ENCODE peak calls at places on chromosome 2, in six cellular contexts. W is fibroblast of lung, S is K562, Z is upper lobe of right lung, Q is PC-9, L is psoas muscle. A is an unnamed sample.

GRCh38 chr2:182682210-182682609 is 33.8 kb upstream of the DNAJC10 start:
- DNase-seq in W (no peak), Z (no peak), Q (no peak), L (no peak), S (no peak), A (no peak)

GRCh38 chr2:148794558-148794957 is 80.5 kb upstream of the KIF5C start:
- DNase-seq in Q (peak; percentile 48), Z (no peak), S (no peak), L (no peak), W (peak; percentile 36), A (peak; percentile 43)

GRCh38 chr2:63614448-63614968 is 25.7 kb downstream of the MDH1 start:
- DNase-seq in Z (no peak), Q (peak; percentile 96), S (no peak), L (no peak), W (no peak), A (peak; percentile 75)

GRCh38 chr2:120654383-120655134 is 81.1 kb upstream of the GLI2 start:
- DNase-seq in W (no peak), S (no peak), Q (no peak), L (peak; percentile 68), Z (no peak), A (no peak)

GRCh38 chr2:75079575-75079974 is 119.7 kb downstream of the TACR1 start:
- DNase-seq in W (no peak), Q (no peak), L (no peak), S (no peak), Z (no peak), A (no peak)

GRCh38 chr2:68574202-68574791 is 69.1 kb upstream of the PROKR1 start:
- DNase-seq in W (no peak), Z (no peak), Q (no peak), S (no peak), L (no peak), A (no peak)

GRCh38 chr2:23624915-23625314 is 239.9 kb downstream of the KLHL29 start:
- DNase-seq in W (no peak), L (no peak), Z (no peak), S (no peak), Q (no peak), A (no peak)

GRCh38 chr2:190023860-190024259 is 38.7 kb downstream of the MSTN start:
- DNase-seq in Q (no peak), W (peak; percentile 59), Z (no peak), L (no peak), S (peak; percentile 27), A (no peak)

GRCh38 chr2:174587607-174588006 is 10.0 kb downstream of the WIPF1 start:
- DNase-seq in L (no peak), Q (no peak), S (no peak), Z (no peak), W (no peak), A (no peak)

GRCh38 chr2:218627939-218628338 is 20.2 kb downstream of the PLCD4 start:
- DNase-seq in S (no peak), Q (no peak), Z (no peak), W (no peak), L (no peak), A (no peak)

GRCh38 chr2:16818203-16818556 is 152.5 kb upstream of the CYRIA start:
- DNase-seq in W (no peak), Q (no peak), L (no peak), Z (no peak), S (no peak), A (no peak)

GRCh38 chr2:21358971-21359370 is 235.2 kb downstream of the TDRD15 start:
- DNase-seq in L (no peak), W (no peak), Q (no peak), Z (no peak), S (no peak), A (no peak)

GRCh38 chr2:5695641-5696350 is 3.6 kb downstream of the SOX11 start:
- DNase-seq in Z (no peak), L (no peak), W (peak; percentile 73), S (no peak), Q (no peak), A (no peak)

GRCh38 chr2:113848758-113849460 is 41.0 kb upstream of the ACTR3 start:
- DNase-seq in S (no peak), Q (peak; percentile 76), Z (no peak), L (no peak), W (no peak), A (no peak)

GRCh38 chr2:101427743-101428142 is 40.4 kb upstream of the CREG2 start:
- DNase-seq in Z (no peak), Q (no peak), W (no peak), S (no peak), L (no peak), A (no peak)

GRCh38 chr2:30323499-30323898 is 92.2 kb downstream of the LBH start:
- DNase-seq in W (no peak), S (no peak), Z (no peak), L (no peak), Q (no peak), A (no peak)

GRCh38 chr2:86293612-86294011 is 43.8 kb downstream of the REEP1 start:
- DNase-seq in Z (no peak), W (no peak), Q (no peak), S (no peak), L (no peak), A (no peak)

GRCh38 chr2:69465513-69466456 is 28.6 kb upstream of the NFU1 start:
- DNase-seq in Z (no peak), S (no peak), W (no peak), Q (no peak), L (peak; percentile 81), A (no peak)

GRCh38 chr2:70675862-70676261 is 92.1 kb downstream of the ADD2 start:
- DNase-seq in W (no peak), Q (no peak), Z (no peak), S (no peak), L (no peak), A (no peak)

GRCh38 chr2:56522605-56523089 is 338.9 kb downstream of the CCDC85A start:
- DNase-seq in L (peak; percentile 41), S (no peak), Z (no peak), W (peak; percentile 9), Q (no peak), A (no peak)

GRCh38 chr2:37705191-37705590 is 33.7 kb upstream of the CDC42EP3 start:
- DNase-seq in Z (no peak), L (no peak), W (no peak), S (no peak), Q (no peak), A (no peak)

GRCh38 chr2:123363826-123364225 is 661.3 kb upstream of the CNTNAP5 start:
- DNase-seq in Z (no peak), L (no peak), Q (no peak), S (no peak), W (no peak), A (no peak)

GRCh38 chr2:23630961-23631360 is 246.0 kb downstream of the KLHL29 start:
- DNase-seq in L (peak; percentile 34), Z (no peak), Q (no peak), S (no peak), W (no peak), A (no peak)

GRCh38 chr2:27494284-27494943 is 586 bp downstream of the FNDC4 start:
- DNase-seq in S (no peak), L (peak; percentile 75), Z (no peak), Q (no peak), W (peak; percentile 33), A (no peak)

GRCh38 chr2:16509042-16509441 is 156.6 kb downstream of the CYRIA start:
- DNase-seq in L (no peak), W (no peak), S (no peak), Q (no peak), Z (no peak), A (no peak)

GRCh38 chr2:2642906-2643890 is 312.1 kb upstream of the MYT1L start:
- DNase-seq in Q (no peak), S (no peak), W (no peak), L (no peak), Z (no peak), A (no peak)

GRCh38 chr2:96157649-96158553 is 12.7 kb upstream of the DUSP2 start:
- DNase-seq in Z (peak; percentile 64), W (no peak), S (peak; percentile 87), Q (no peak), L (peak; percentile 42), A (no peak)

GRCh38 chr2:42895134-42895795 is 102.9 kb upstream of the HAAO start:
- DNase-seq in W (no peak), L (no peak), Z (no peak), S (no peak), Q (no peak), A (no peak)

DNA sequence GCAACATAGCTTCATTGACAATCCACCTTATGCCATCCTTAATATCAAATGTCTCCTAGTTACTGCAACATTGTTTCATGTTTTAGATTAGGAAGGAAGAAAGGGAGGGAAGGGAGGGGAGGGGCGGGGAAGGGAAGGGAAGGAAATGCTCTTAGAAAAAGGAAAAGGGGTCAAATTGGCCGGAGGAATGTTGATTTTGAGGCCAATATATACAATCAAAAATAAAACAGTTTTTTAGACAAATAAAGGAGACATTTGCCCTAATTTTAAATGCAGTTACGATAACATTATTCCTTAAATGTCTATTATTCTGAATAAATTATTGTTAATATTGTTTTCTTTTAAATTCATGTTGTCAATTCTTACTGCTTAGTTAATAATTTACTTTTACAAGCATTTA is 33.5 kb upstream of the CALCRL start:
- DNase-seq in W (no peak), Z (no peak), L (no peak), Q (no peak), S (no peak), A (no peak)
- H3K36me3 ChIP-seq in W (no peaks in the 10 kb centered on the region), Z (peaks cover 45% of the 10 kb centered on the region), L (no peaks in the 10 kb centered on the region), Q (no peaks in the 10 kb centered on the region), S (peaks cover 57% of the 10 kb centered on the region), A (no peaks in the 10 kb centered on the region)

GRCh38 chr2:47602996-47603395 is 179.9 kb upstream of the MSH6 start:
- DNase-seq in L (no peak), S (no peak), Z (no peak), W (peak; percentile 9), Q (peak; percentile 60), A (no peak)

GRCh38 chr2:47607315-47608061 is 175.5 kb upstream of the MSH6 start:
- DNase-seq in W (no peak), Z (no peak), L (no peak), S (no peak), Q (no peak), A (no peak)

GRCh38 chr2:47601518-47602015 is 181.4 kb upstream of the MSH6 start:
- DNase-seq in Q (no peak), S (no peak), Z (no peak), W (no peak), L (no peak), A (no peak)

GRCh38 chr2:47606172-47606571 is 176.8 kb upstream of the MSH6 start:
- DNase-seq in S (no peak), W (no peak), Z (no peak), L (no peak), Q (no peak), A (no peak)
- TF ChIP-seq CTCF in S (no peak), W (no peak), Z (no peak), L (no peak), Q (no peak), A (no peak)

DNA sequence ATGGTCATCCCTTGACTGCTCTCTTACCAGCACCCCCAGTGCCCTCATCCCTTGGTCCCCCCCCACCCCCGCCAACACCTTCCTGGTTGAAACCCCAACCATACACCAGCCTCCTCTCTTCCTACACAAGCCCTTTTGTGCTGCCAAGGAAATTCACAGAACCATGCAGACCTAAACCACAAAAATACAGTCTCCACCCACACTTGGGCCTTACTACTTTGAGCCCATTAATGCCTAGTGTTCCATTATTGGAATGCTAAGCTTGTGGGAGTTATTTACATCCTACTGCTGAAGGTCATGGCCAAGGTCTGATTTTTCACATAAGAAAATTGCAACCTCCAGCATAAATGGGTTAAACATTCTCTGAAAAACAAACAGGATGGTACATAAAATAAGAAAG is 4.1 kb upstream of the CRACDL start:
- DNase-seq in W (no peak), Q (no peak), S (no peak), L (no peak), Z (no peak), A (no peak)
- H3K27me3 ChIP-seq in W (peaks cover 28% of the 10 kb centered on the region), Q (peaks cover 37% of the 10 kb centered on the region), S (peaks cover 6% of the 10 kb centered on the region), L (peaks cover 32% of the 10 kb centered on the region), Z (peaks cover 19% of the 10 kb centered on the region), A (peaks cover 17% of the 10 kb centered on the region)

GRCh38 chr2:161388146-161388779 is 27.8 kb upstream of the TBR1 start:
- DNase-seq in Z (no peak), L (no peak), W (no peak), Q (no peak), S (no peak), A (no peak)
- H3K36me3 ChIP-seq in Z (peaks cover 9% of the 10 kb centered on the region), L (no peaks in the 10 kb centered on the region), W (peaks cover 2% of the 10 kb centered on the region), Q (no peaks in the 10 kb centered on the region), S (peaks cover 82% of the 10 kb centered on the region), A (no peaks in the 10 kb centered on the region)